ENCODE peak calls at places on chromosomes 4 and X, in five cellular contexts. T is SK-N-SH, L is HCT116, V is K562, M is HepG2. C is an unnamed sample.

GRCh38 chr4:140176735-140177134 is 22.8 kb upstream of the MAML3 start:
- DNase-seq in M (no peak), L (no peak), T (no peak), V (no peak), C (no peak)

GRCh38 chrX:142711801-142712200 is 313.9 kb upstream of the SPANXN4 start:
- DNase-seq in T (no peak), M (no peak), L (no peak), V (no peak), C (no peak)

GRCh38 chr4:126778348-126778747 is 854.4 kb upstream of the INTU start:
- DNase-seq in M (no peak), L (peak), V (peak), T (no peak), C (no peak)

GRCh38 chr4:103201724-103202123 is 3.6 kb upstream of the CENPE start:
- DNase-seq in T (no peak), V (no peak), M (peak), L (no peak), C (no peak)

GRCh38 chr4:151475338-151475737 is 66.4 kb downstream of the FHIP1A start:
- DNase-seq in L (no peak), T (no peak), V (no peak), M (no peak), C (no peak)

GRCh38 chr4:75662626-75663025 is 10.6 kb downstream of the G3BP2 start:
- DNase-seq in V (no peak), M (no peak), L (no peak), T (no peak), C (no peak)

GRCh38 chr4:141571368-141571767 is 65.0 kb upstream of the IL15 start:
- DNase-seq in M (no peak), T (no peak), L (no peak), V (no peak), C (no peak)

GRCh38 chr4:173440888-173441287 is 42.0 kb upstream of the SCRG1 start:
- DNase-seq in M (no peak), L (no peak), V (no peak), T (no peak), C (no peak)

GRCh38 chr4:14620567-14621138 is 381.6 kb upstream of the CPEB2 start:
- DNase-seq in M (no peak), L (no peak), V (no peak), T (no peak), C (no peak)

GRCh38 chr4:19936471-19936870 is 315.2 kb upstream of the SLIT2 start:
- DNase-seq in T (no peak), V (no peak), L (no peak), M (no peak), C (no peak)

GRCh38 chr4:128363966-128364365 is 76.4 kb upstream of the PGRMC2 start:
- DNase-seq in L (no peak), V (no peak), M (no peak), T (no peak), C (no peak)

GRCh38 chrX:80021611-80022010 is 7.1 kb downstream of the TBX22 start:
- DNase-seq in M (no peak), V (no peak), L (no peak), T (peak), C (peak)

GRCh38 chrX:23901805-23902204 is 5.9 kb downstream of the APOO start:
- DNase-seq in M (peak), T (peak), L (peak), V (peak), C (peak)

GRCh38 chrX:38225093-38225492 is 4.4 kb upstream of the SRPX start:
- DNase-seq in T (no peak), L (no peak), M (no peak), V (no peak), C (no peak)

GRCh38 chr4:67451464-67451863 is 93.8 kb downstream of the CENPC start:
- DNase-seq in T (no peak), M (no peak), L (no peak), V (no peak), C (no peak)

GRCh38 chrX:154321624-154322023 is 26.0 kb downstream of the TKTL1 start:
- DNase-seq in V (peak), L (no peak), T (no peak), M (peak), C (peak)

GRCh38 chrX:43005561-43005960 is 227.6 kb upstream of the PPP1R2C start:
- DNase-seq in V (no peak), T (no peak), L (no peak), M (no peak), C (no peak)

GRCh38 chr4:68865760-68866159 is 50.0 kb downstream of the UGT2B10 start:
- DNase-seq in M (no peak), L (no peak), V (no peak), T (no peak), C (no peak)

GRCh38 chr4:76305033-76305687 is 1.4 kb upstream of the STBD1 start:
- DNase-seq in V (no peak), T (no peak), M (no peak), L (no peak), C (no peak)

GRCh38 chr4:48944659-48945290 is 38.2 kb upstream of the OCIAD2 start:
- DNase-seq in V (peak), T (peak), L (no peak), M (peak), C (no peak)

GRCh38 chrX:40996886-40997530 is 88.2 kb upstream of the USP9X start:
- DNase-seq in T (peak), M (peak), V (peak), L (peak), C (peak)

GRCh38 chr4:86934147-86934771 is 552 bp upstream of the AFF1 start:
- DNase-seq in M (no peak), T (peak), L (no peak), V (no peak), C (no peak)

GRCh38 chr4:119172223-119172622 is 36.6 kb downstream of the MYOZ2 start:
- DNase-seq in L (no peak), V (no peak), M (no peak), T (no peak), C (no peak)

GRCh38 chrX:133892337-133892736 is 93.1 kb downstream of the GPC3 start:
- DNase-seq in T (no peak), V (no peak), L (no peak), M (peak), C (no peak)

GRCh38 chr4:19727141-19727540 is 524.6 kb upstream of the SLIT2 start:
- DNase-seq in L (no peak), V (no peak), M (no peak), T (no peak), C (no peak)

GRCh38 chr4:181520790-181521189 is 722.4 kb upstream of the TENM3 start:
- DNase-seq in T (peak), M (no peak), V (no peak), L (no peak), C (no peak)

GRCh38 chr4:39613093-39613656 is 25.5 kb downstream of the SMIM14 start:
- DNase-seq in M (peak), T (no peak), L (no peak), V (no peak), C (peak)

GRCh38 chrX:85994228-85994627 is 53.1 kb downstream of the CHM start:
- DNase-seq in M (peak), L (no peak), V (no peak), T (peak), C (no peak)

GRCh38 chrX:41667631-41668030 is 21.1 kb upstream of the GPR34 start:
- DNase-seq in T (no peak), V (no peak), M (no peak), L (no peak), C (no peak)

GRCh38 chrX:30779453-30780030 is 109.5 kb downstream of the TAB3 start:
- DNase-seq in L (no peak), T (no peak), V (no peak), M (no peak), C (no peak)

GRCh38 chr4:2305766-2306501 is 44.0 kb upstream of the MXD4 start:
- DNase-seq in V (no peak), L (no peak), M (no peak), T (no peak), C (no peak)

GRCh38 chrX:130543603-130544002 is 141.8 kb downstream of the RBMX2 start:
- DNase-seq in T (no peak), V (no peak), M (no peak), L (no peak), C (no peak)

GRCh38 chrX:130545796-130546195 is 144.0 kb downstream of the RBMX2 start:
- DNase-seq in M (no peak), T (no peak), L (no peak), V (no peak), C (no peak)

GRCh38 chrX:130539721-130540321 is 138.0 kb downstream of the RBMX2 start:
- DNase-seq in M (peak), T (peak), L (peak), V (peak), C (peak)
- TF ChIP-seq JUND in M (no peak), T (no peak), L (no peak), V (no peak), C (no peak)

GRCh38 chrX:2889045-2889605 is 40.0 kb downstream of the ARSD start:
- DNase-seq in M (no peak), V (no peak), L (no peak), T (no peak), C (no peak)

GRCh38 chrX:2892816-2893215 is 36.3 kb downstream of the ARSD start:
- DNase-seq in L (no peak), M (no peak), T (no peak), V (no peak), C (no peak)

GRCh38 chrX:2897311-2897689 is 31.8 kb downstream of the ARSD start:
- DNase-seq in T (no peak), M (no peak), L (no peak), V (no peak), C (no peak)

GRCh38 chrX:2898861-2899512 is 30.2 kb downstream of the ARSD start:
- DNase-seq in L (no peak), T (no peak), V (no peak), M (peak), C (no peak)

DNA sequence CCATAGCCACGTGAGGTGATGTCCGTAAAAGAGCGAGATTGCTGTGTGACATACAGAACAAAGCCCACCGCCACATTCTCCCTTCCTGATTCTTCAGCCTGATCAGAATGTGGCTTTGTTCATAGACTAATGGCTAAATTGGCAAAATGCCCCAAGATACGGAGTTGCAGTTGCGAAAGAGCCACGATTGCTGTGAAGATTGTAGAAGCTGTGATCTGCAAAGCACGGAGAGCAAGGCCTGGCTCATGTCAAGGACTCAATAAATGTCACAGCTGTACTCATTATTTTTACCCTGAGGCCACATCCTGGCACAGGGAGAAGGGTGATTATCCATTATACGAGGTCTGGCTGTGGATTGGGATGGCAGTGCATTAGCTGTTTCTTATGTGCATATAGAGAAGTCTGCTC is 34.2 kb downstream of the ARSD start:
- DNase-seq in M (peak), V (no peak), L (no peak), T (peak), C (no peak)
- TF ChIP-seq JUND in M (no peak), V (no peak), L (no peak), T (peak), C (no peak)

GRCh38 chrX:129653985-129654651 is 638 bp downstream of the APLN start:
- DNase-seq in L (no peak), T (peak), M (no peak), V (no peak), C (no peak)
- TF ChIP-seq JUND in L (no peak), T (no peak), M (no peak), V (no peak), C (no peak)

GRCh38 chr4:188941524-188942109 is 802.4 kb downstream of the TRIML1 start:
- DNase-seq in M (no peak), L (peak), T (no peak), V (no peak), C (no peak)
- TF ChIP-seq JUND in M (no peak), L (peak), T (peak), V (no peak), C (no peak)

DNA sequence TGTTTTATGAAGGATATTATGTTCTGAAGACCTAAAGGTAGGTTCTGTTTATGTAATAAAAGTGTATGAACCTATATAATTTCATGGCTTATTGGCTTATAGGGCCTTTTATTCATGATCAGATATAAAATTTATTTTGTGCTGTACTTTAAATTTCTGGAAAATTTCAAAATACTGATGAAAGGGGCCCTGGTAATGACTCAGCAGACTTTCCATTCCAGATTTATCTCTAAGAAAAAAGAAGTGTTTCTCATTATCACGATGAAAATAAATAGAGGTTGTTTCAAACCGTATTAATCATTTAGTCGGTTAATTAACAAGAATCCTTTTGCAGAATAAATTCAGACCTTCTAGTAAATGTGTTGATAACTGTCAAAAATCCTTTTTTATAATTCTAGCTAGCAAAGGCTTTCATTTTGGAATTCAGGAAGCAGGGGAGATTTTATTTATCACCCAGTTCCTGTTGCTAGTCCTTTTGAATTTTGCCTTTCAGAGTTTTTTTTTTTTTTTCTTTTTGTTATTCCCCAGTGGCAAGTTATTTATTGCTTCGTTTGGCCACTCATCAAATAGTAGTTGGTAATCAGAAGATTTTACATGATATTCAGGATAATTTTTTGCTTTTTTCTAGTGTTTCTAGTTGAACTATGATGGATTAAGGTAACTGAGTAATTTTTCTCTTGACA is 5.4 kb upstream of the TAPT1 start:
- DNase-seq in V (no peak), M (no peak), T (no peak), L (no peak), C (no peak)
- TF ChIP-seq JUND in V (no peak), M (no peak), T (no peak), L (no peak), C (no peak)

GRCh38 chr4:65367306-65367705 is 303.0 kb downstream of the EPHA5 start:
- DNase-seq in T (no peak), M (no peak), L (no peak), V (no peak), C (no peak)

GRCh38 chr4:65370709-65371108 is 299.6 kb downstream of the EPHA5 start:
- DNase-seq in M (no peak), V (no peak), T (no peak), L (no peak), C (no peak)
- TF ChIP-seq JUND in M (no peak), V (no peak), T (no peak), L (no peak), C (no peak)

C was measured in T47D.